ENCODE peak calls at places on chromosomes 6 and 20, in eight cellular contexts. D is HCT116; Z is stimulated activated CD8-positive, alpha-beta memory T cell treated with anti-CD3 and anti-CD28 coated beads, Interleukin-15, amount 100 ng/mL, for 4 hours; E is T-helper 9 cell; X is GDM1; B is glutamatergic neuron; S is endothelial cell; Q is skeletal muscle cell. W is an unnamed sample.

GRCh38 chr6:36120979-36121706 is 9.2 kb upstream of the MAPK13 start:
- DNase-seq in S (no peak), X (no peak), E (peak), B (no peak), Z (peak), Q (no peak), D (no peak), W (no peak)

GRCh38 chr20:34122274-34122980 is 10.4 kb upstream of the EIF2S2 start:
- DNase-seq in E (no peak), D (no peak), X (no peak), Q (no peak), Z (no peak), S (no peak), B (no peak), W (no peak)

GRCh38 chr20:47927385-47927851 is 142.1 kb upstream of the SULF2 start:
- DNase-seq in Z (no peak), Q (peak), E (no peak), X (no peak), S (no peak), D (no peak), B (no peak), W (no peak)

GRCh38 chr6:34806738-34807453 is 15.0 kb downstream of the BLTP3A start:
- DNase-seq in Q (no peak), X (no peak), E (no peak), D (no peak), B (no peak), Z (no peak), S (no peak), W (no peak)

GRCh38 chr6:162251257-162251656 is 476.3 kb downstream of the PRKN start:
- DNase-seq in E (no peak), B (no peak), Q (no peak), X (no peak), Z (no peak), S (peak), D (peak), W (no peak)

GRCh38 chr20:22556565-22557056 is 27.8 kb downstream of the FOXA2 start:
- DNase-seq in Q (no peak), S (no peak), X (no peak), B (no peak), D (no peak), E (no peak), Z (no peak), W (no peak)

GRCh38 chr6:87334683-87335082 is 5.6 kb upstream of the GJB7 start:
- DNase-seq in Z (no peak), D (no peak), S (no peak), B (no peak), Q (no peak), X (no peak), E (no peak), W (no peak)

GRCh38 chr20:34771680-34772081 is 53.8 kb downstream of the NCOA6 start:
- DNase-seq in Q (no peak), X (no peak), Z (no peak), S (no peak), B (no peak), E (no peak), D (no peak), W (no peak)

GRCh38 chr20:23059831-23060230 is 10.4 kb upstream of the THBD start:
- DNase-seq in B (no peak), Z (no peak), X (peak), Q (no peak), S (no peak), D (no peak), E (no peak), W (no peak)

GRCh38 chr20:420169-420620 is 12.1 kb downstream of the RBCK1 start:
- DNase-seq in X (no peak), S (no peak), Q (no peak), D (no peak), E (no peak), B (no peak), Z (no peak), W (peak)

GRCh38 chr6:166955865-166956443 is 396 bp downstream of the RNASET2 start:
- DNase-seq in S (no peak), D (no peak), Q (no peak), Z (no peak), E (no peak), B (no peak), X (no peak), W (no peak)

GRCh38 chr6:1620504-1621327 is 11.0 kb downstream of the FOXC1 start:
- DNase-seq in X (no peak), S (peak), Z (no peak), Q (no peak), B (no peak), E (no peak), D (no peak), W (no peak)